ENCODE peak calls at places on chromosomes 16 and 17, in seven cellular contexts. P is RKO; Q is posterior cingulate gyrus; Z is HCT116; S is effector memory CD4-positive, alpha-beta T cell; Y is head of caudate nucleus; R is hepatic stellate cell. F is an unnamed sample.

GRCh38 chr16:6804461-6804860 is 528.2 kb upstream of the RBFOX1 start:
- DNase-seq in P (no peak), Q (no peak), Z (no peak), S (no peak), Y (no peak), R (no peak), F (no peak)

GRCh38 chr17:27657620-27658019 is 26.6 kb downstream of the LGALS9 start:
- DNase-seq in P (peak), Q (no peak), Z (no peak), S (no peak), Y (no peak), R (no peak), F (no peak)

GRCh38 chr17:57946798-57947358 is 8.3 kb downstream of the CUEDC1 start:
- DNase-seq in P (no peak), Q (no peak), Z (no peak), S (no peak), Y (no peak), R (peak), F (peak)

GRCh38 chr16:74487634-74488495 is 66.6 kb upstream of the CLEC18B start:
- DNase-seq in P (no peak), Q (no peak), Z (no peak), S (no peak), Y (no peak), R (no peak), F (no peak)

GRCh38 chr17:27247071-27247957 is 46.6 kb upstream of the WSB1 start:
- DNase-seq in P (no peak), Q (peak), Z (no peak), S (no peak), Y (peak), R (peak), F (peak)

GRCh38 chr16:28610595-28611270 is 889 bp upstream of the SULT1A1 start:
- DNase-seq in P (no peak), Q (no peak), Z (no peak), S (no peak), Y (no peak), R (no peak), F (no peak)

GRCh38 chr16:49855822-49856740 is at the start of gene ZNF423:
- DNase-seq in P (no peak), Q (no peak), Z (no peak), S (no peak), Y (no peak), R (no peak), F (no peak)

GRCh38 chr17:78384479-78385175 is 6.2 kb downstream of the PGS1 start:
- DNase-seq in P (no peak), Q (no peak), Z (no peak), S (no peak), Y (no peak), R (no peak), F (no peak)

GRCh38 chr17:82244413-82245140 is 15.7 kb downstream of the SLC16A3 start:
- DNase-seq in P (peak), Q (peak), Z (no peak), S (no peak), Y (no peak), R (peak), F (no peak)

GRCh38 chr16:56711862-56712261 is 18.1 kb upstream of the NUP93 start:
- DNase-seq in P (no peak), Q (no peak), Z (no peak), S (no peak), Y (no peak), R (no peak), F (no peak)

GRCh38 chr17:81248649-81249048 is 9.5 kb downstream of the NDUFAF8 start:
- DNase-seq in P (no peak), Q (no peak), Z (no peak), S (no peak), Y (no peak), R (no peak), F (no peak)

GRCh38 chr17:65398036-65398787 is 163.2 kb downstream of the AXIN2 start:
- DNase-seq in P (no peak), Q (no peak), Z (no peak), S (no peak), Y (no peak), R (no peak), F (no peak)

GRCh38 chr17:82287849-82288601 is 14.5 kb upstream of the CSNK1D start:
- DNase-seq in P (no peak), Q (no peak), Z (peak), S (no peak), Y (no peak), R (peak), F (peak)

GRCh38 chr17:74343526-74344284 is 17.7 kb downstream of the KIF19 start:
- DNase-seq in P (no peak), Q (no peak), Z (no peak), S (no peak), Y (no peak), R (no peak), F (no peak)

GRCh38 chr17:61081959-61082358 is 317.7 kb upstream of the TBX2 start:
- DNase-seq in P (no peak), Q (no peak), Z (no peak), S (no peak), Y (no peak), R (no peak), F (no peak)

GRCh38 chr17:30379303-30380105 is 777 bp downstream of the CPD start:
- DNase-seq in P (peak), Q (no peak), Z (no peak), S (no peak), Y (no peak), R (peak), F (no peak)